ENCODE peak calls at places on chromosomes 6 and 20, in eight cellular contexts. R, S, O, A, V, K, D and F are unnamed samples.
A peak's percentile ranks its signal among the peaks of the same experiment; 100 is the strongest.

GRCh38 chr6:91633374-91634184 is 1046.7 kb upstream of the MAP3K7 start:
- DNase-seq in R (no peak), S (no peak), O (no peak), A (no peak), V (peak; percentile 1), K (no peak), D (no peak), F (peak; percentile 57)

GRCh38 chr20:18815194-18815942 is 1.8 kb downstream of the SCP2D1 start:
- DNase-seq in R (no peak), S (no peak), O (no peak), A (no peak), V (no peak), K (no peak), D (no peak), F (no peak)

GRCh38 chr6:134230940-134231339 is 87.0 kb downstream of the SGK1 start:
- DNase-seq in R (no peak), S (no peak), O (no peak), A (no peak), V (no peak), K (no peak), D (no peak), F (no peak)

GRCh38 chr6:75922226-75922625 is 150.2 kb downstream of the IMPG1 start:
- DNase-seq in R (no peak), S (no peak), O (no peak), A (no peak), V (peak; percentile 12), K (peak; percentile 27), D (no peak), F (no peak)

GRCh38 chr6:150270330-150271052 is 98.3 kb upstream of the IYD start:
- DNase-seq in R (no peak), S (no peak), O (no peak), A (no peak), V (no peak), K (no peak), D (no peak), F (no peak)

GRCh38 chr6:42278131-42278853 is 60.6 kb upstream of the MRPS10 start:
- DNase-seq in R (peak; percentile 31), S (no peak), O (no peak), A (no peak), V (no peak), K (no peak), D (no peak), F (no peak)

GRCh38 chr6:156977527-156978291 is 200.5 kb downstream of the ARID1B start:
- DNase-seq in R (no peak), S (no peak), O (no peak), A (no peak), V (peak; percentile 53), K (peak; percentile 65), D (no peak), F (no peak)

GRCh38 chr20:25049261-25050060 is 8.5 kb downstream of the ACSS1 start:
- DNase-seq in R (no peak), S (no peak), O (no peak), A (peak; percentile 12), V (no peak), K (no peak), D (no peak), F (no peak)

GRCh38 chr6:35031611-35032529 is 109.3 kb downstream of the TCP11 start:
- DNase-seq in R (no peak), S (no peak), O (peak; percentile 89), A (no peak), V (no peak), K (no peak), D (no peak), F (peak; percentile 5)

GRCh38 chr6:104705095-104705707 is 154.5 kb downstream of the HACE1 start:
- DNase-seq in R (peak; percentile 42), S (no peak), O (peak; percentile 26), A (no peak), V (peak; percentile 37), K (peak; percentile 57), D (no peak), F (no peak)

GRCh38 chr6:136529655-136530054 is 20.6 kb downstream of the MAP7 start:
- DNase-seq in R (no peak), S (no peak), O (no peak), A (no peak), V (no peak), K (no peak), D (no peak), F (no peak)

GRCh38 chr20:41242352-41242751 is 75.2 kb downstream of the ZHX3 start:
- DNase-seq in R (no peak), S (no peak), O (no peak), A (no peak), V (no peak), K (no peak), D (no peak), F (no peak)

GRCh38 chr6:153013438-153013837 is 10.9 kb upstream of the MTRF1L start:
- DNase-seq in R (no peak), S (no peak), O (no peak), A (no peak), V (no peak), K (peak; percentile 24), D (no peak), F (no peak)

GRCh38 chr6:68689910-68690309 is 54.8 kb downstream of the ADGRB3 start:
- DNase-seq in R (no peak), S (peak; percentile 22), O (no peak), A (no peak), V (no peak), K (no peak), D (no peak), F (no peak)

GRCh38 chr6:28117386-28118050 is 6.9 kb upstream of the ZSCAN16 start:
- DNase-seq in R (no peak), S (no peak), O (no peak), A (no peak), V (no peak), K (peak; percentile 45), D (no peak), F (no peak)

GRCh38 chr6:28111964-28112363 is 12.4 kb upstream of the ZSCAN16 start:
- DNase-seq in R (no peak), S (no peak), O (no peak), A (no peak), V (no peak), K (no peak), D (no peak), F (no peak)

GRCh38 chr6:28118217-28118616 is 6.2 kb upstream of the ZSCAN16 start:
- DNase-seq in R (no peak), S (no peak), O (no peak), A (no peak), V (no peak), K (no peak), D (no peak), F (no peak)

DNA sequence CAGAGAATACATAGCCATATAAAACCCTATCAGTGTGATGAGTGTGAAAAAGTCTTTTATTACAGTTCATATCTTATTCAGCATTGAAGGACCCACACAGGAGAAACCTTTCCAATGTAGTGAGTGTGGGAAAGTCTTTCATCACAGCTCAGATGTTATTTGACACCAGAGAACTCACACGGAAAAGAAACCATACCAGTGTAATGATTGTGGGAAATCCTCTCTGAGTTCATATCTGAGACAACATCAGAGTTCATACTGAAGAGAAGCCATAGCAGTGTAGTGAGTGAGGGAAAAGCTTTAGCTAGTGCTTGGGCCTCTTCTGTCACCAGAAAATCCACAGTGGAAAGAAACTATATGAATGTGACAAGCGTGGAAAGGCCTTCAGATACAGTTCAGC is 8.6 kb upstream of the ZSCAN16 start:
- DNase-seq in R (no peak), S (no peak), O (no peak), A (no peak), V (no peak), K (no peak), D (no peak), F (no peak)
- H3K36me3 ChIP-seq in R (peaks cover 4% of the 10 kb centered on the region), S (peaks cover 39% of the 10 kb centered on the region), O (peaks cover 54% of the 10 kb centered on the region), A (no peaks in the 10 kb centered on the region), V (peaks cover 3% of the 10 kb centered on the region), K (peaks cover 33% of the 10 kb centered on the region), D (peaks cover 27% of the 10 kb centered on the region), F (peaks cover 37% of the 10 kb centered on the region)

DNA sequence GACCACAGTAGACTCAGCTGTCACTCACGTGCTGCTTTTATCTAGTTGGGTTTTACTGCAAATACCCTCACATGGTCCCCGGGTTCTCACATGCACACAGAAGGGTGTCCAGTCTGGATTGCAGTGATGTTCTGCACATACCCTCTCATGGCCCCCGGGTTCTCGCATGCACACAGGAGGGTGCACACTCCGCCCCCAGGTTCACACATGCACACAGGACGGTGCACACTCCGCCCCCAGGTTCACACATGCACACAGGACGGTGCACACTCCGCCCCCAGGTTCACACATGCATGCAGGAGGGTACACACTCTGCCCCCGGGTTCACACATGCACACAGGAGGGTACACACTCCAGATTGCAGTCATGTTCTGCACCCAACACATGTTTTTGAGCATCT is 224.3 kb downstream of the ERMARD start:
- DNase-seq in R (no peak), S (no peak), O (no peak), A (no peak), V (no peak), K (no peak), D (no peak), F (no peak)
- H3K36me3 ChIP-seq in R (no peaks in the 10 kb centered on the region), S (no peaks in the 10 kb centered on the region), O (no peaks in the 10 kb centered on the region), A (no peaks in the 10 kb centered on the region), V (no peaks in the 10 kb centered on the region), K (no peaks in the 10 kb centered on the region), D (no peaks in the 10 kb centered on the region), F (no peaks in the 10 kb centered on the region)

GRCh38 chr6:4899249-4899648 is 104.6 kb downstream of the RPP40 start:
- DNase-seq in R (no peak), S (no peak), O (no peak), A (no peak), V (no peak), K (no peak), D (no peak), F (no peak)

GRCh38 chr6:4903751-4904370 is 100.0 kb downstream of the RPP40 start:
- DNase-seq in R (no peak), S (no peak), O (no peak), A (no peak), V (no peak), K (no peak), D (no peak), F (peak; percentile 82)

GRCh38 chr6:4904461-4904860 is 99.4 kb downstream of the RPP40 start:
- DNase-seq in R (no peak), S (no peak), O (no peak), A (no peak), V (no peak), K (no peak), D (no peak), F (no peak)

GRCh38 chr6:4901256-4902061 is 102.4 kb downstream of the RPP40 start:
- DNase-seq in R (no peak), S (no peak), O (no peak), A (no peak), V (no peak), K (no peak), D (no peak), F (no peak)

GRCh38 chr6:4902363-4902762 is 101.5 kb downstream of the RPP40 start:
- DNase-seq in R (no peak), S (no peak), O (no peak), A (no peak), V (no peak), K (no peak), D (no peak), F (no peak)
- H3K36me3 ChIP-seq in R (no peaks in the 10 kb centered on the region), S (peaks cover 4% of the 10 kb centered on the region), O (peaks cover 43% of the 10 kb centered on the region), A (no peaks in the 10 kb centered on the region), V (no peaks in the 10 kb centered on the region), K (no peaks in the 10 kb centered on the region), D (peaks cover 9% of the 10 kb centered on the region), F (peaks cover 9% of the 10 kb centered on the region)

DNA sequence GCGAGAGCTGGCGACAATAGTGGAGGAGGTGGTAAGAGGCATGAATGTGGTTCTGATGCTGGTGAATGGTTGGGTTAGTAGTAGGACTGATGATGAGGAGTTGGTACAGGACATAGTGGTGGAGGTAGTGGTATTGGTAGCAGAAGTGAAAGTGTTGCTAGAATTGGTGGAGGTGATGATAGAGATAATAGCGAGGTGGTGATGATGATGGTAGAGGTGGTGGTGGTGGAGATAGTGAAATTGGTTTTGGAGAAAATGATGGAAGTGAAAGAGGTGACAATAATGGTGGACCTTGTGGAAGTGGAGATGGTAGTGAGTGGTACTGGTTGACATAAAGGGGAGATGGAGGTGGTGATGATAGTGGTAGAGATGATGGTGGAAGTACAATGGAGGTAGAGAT is 360.2 kb upstream of the JAG1 start:
- DNase-seq in R (no peak), S (no peak), O (no peak), A (no peak), V (no peak), K (no peak), D (no peak), F (no peak)
- H3K36me3 ChIP-seq in R (no peaks in the 10 kb centered on the region), S (no peaks in the 10 kb centered on the region), O (no peaks in the 10 kb centered on the region), A (no peaks in the 10 kb centered on the region), V (no peaks in the 10 kb centered on the region), K (no peaks in the 10 kb centered on the region), D (no peaks in the 10 kb centered on the region), F (no peaks in the 10 kb centered on the region)